ENCODE peak calls at places on chromosomes 6 and 20, in six cellular contexts. T, Y, F, V, K and H are unnamed samples.

GRCh38 chr6:106117579-106117978 is 31.4 kb downstream of the PRDM1 start:
- DNase-seq in T (no peak), Y (no peak), F (no peak), V (no peak), K (no peak), H (no peak)

GRCh38 chr6:14598017-14598864 is 480.7 kb downstream of the CD83 start:
- DNase-seq in T (no peak), Y (no peak), F (no peak), V (no peak), K (no peak), H (no peak)

GRCh38 chr20:18272451-18272850 is 15.9 kb upstream of the ZNF133 start:
- DNase-seq in T (peak; percentile 37), Y (no peak), F (peak; percentile 73), V (no peak), K (no peak), H (no peak)

GRCh38 chr20:61520761-61521460 is 268.9 kb downstream of the CDH4 start:
- DNase-seq in T (no peak), Y (no peak), F (no peak), V (no peak), K (no peak), H (peak; percentile 89)

GRCh38 chr6:91288741-91289140 is 701.9 kb upstream of the MAP3K7 start:
- DNase-seq in T (no peak), Y (no peak), F (no peak), V (no peak), K (no peak), H (no peak)

GRCh38 chr6:1014431-1014807 is 297.5 kb upstream of the FOXQ1 start:
- DNase-seq in T (no peak), Y (no peak), F (no peak), V (no peak), K (no peak), H (no peak)

GRCh38 chr6:159093608-159094443 is 49.0 kb upstream of the TAGAP start:
- DNase-seq in T (no peak), Y (no peak), F (no peak), V (no peak), K (peak; percentile 22), H (no peak)

GRCh38 chr20:24871429-24872213 is 77.4 kb upstream of the CST7 start:
- DNase-seq in T (no peak), Y (no peak), F (no peak), V (no peak), K (no peak), H (no peak)

GRCh38 chr6:160678744-160679401 is 14.8 kb upstream of the LPA start:
- DNase-seq in T (no peak), Y (no peak), F (no peak), V (no peak), K (no peak), H (no peak)

GRCh38 chr6:161031721-161032495 is 40.3 kb downstream of the MAP3K4 start:
- DNase-seq in T (no peak), Y (no peak), F (peak; percentile 18), V (no peak), K (no peak), H (peak; percentile 68)

GRCh38 chr6:12592634-12593033 is 123.9 kb upstream of the PHACTR1 start:
- DNase-seq in T (peak; percentile 64), Y (no peak), F (no peak), V (no peak), K (no peak), H (no peak)

GRCh38 chr20:6008254-6008653 is 45.6 kb downstream of the LRRN4 start:
- DNase-seq in T (peak; percentile 78), Y (no peak), F (peak; percentile 86), V (no peak), K (no peak), H (peak; percentile 92)

GRCh38 chr20:35773154-35773751 is 1.4 kb downstream of the PHF20 start:
- DNase-seq in T (peak; percentile 12), Y (peak; percentile 36), F (no peak), V (no peak), K (no peak), H (peak; percentile 24)

GRCh38 chr6:39669117-39669690 is 56.0 kb downstream of the KIF6 start:
- DNase-seq in T (no peak), Y (no peak), F (peak; percentile 30), V (no peak), K (no peak), H (peak; percentile 44)

GRCh38 chr20:20786428-20786827 is 74.0 kb upstream of the RALGAPA2 start:
- DNase-seq in T (no peak), Y (no peak), F (no peak), V (no peak), K (no peak), H (no peak)

GRCh38 chr6:100622907-100623692 is 158.4 kb upstream of the SIM1 start:
- DNase-seq in T (no peak), Y (no peak), F (no peak), V (no peak), K (no peak), H (peak; percentile 76)

GRCh38 chr6:137233561-137234504 is 14.6 kb upstream of the IFNGR1 start:
- DNase-seq in T (peak; percentile 83), Y (no peak), F (peak; percentile 58), V (no peak), K (no peak), H (peak; percentile 91)

GRCh38 chr6:169249057-169249456 is 4.6 kb downstream of the THBS2 start:
- DNase-seq in T (no peak), Y (no peak), F (no peak), V (no peak), K (no peak), H (no peak)

GRCh38 chr6:9710574-9710973 is 704.3 kb downstream of the TFAP2A start:
- DNase-seq in T (peak; percentile 19), Y (no peak), F (no peak), V (no peak), K (no peak), H (no peak)

GRCh38 chr6:148967546-148967945 is 220.7 kb downstream of the UST start:
- DNase-seq in T (no peak), Y (no peak), F (no peak), V (no peak), K (no peak), H (no peak)

GRCh38 chr6:131917763-131918649 is 33.2 kb downstream of the CCN2 start:
- DNase-seq in T (no peak), Y (no peak), F (no peak), V (no peak), K (no peak), H (no peak)

GRCh38 chr20:2470051-2470431 is 548 bp downstream of the SNRPB start:
- DNase-seq in T (peak; percentile 59), Y (peak; percentile 12), F (peak; percentile 65), V (no peak), K (no peak), H (peak; percentile 55)

GRCh38 chr6:41239467-41240159 is 11.5 kb downstream of the TREML4 start:
- DNase-seq in T (no peak), Y (no peak), F (no peak), V (no peak), K (peak; percentile 76), H (no peak)

GRCh38 chr6:157708239-157708638 is 114.8 kb upstream of the SNX9 start:
- DNase-seq in T (no peak), Y (no peak), F (no peak), V (no peak), K (no peak), H (no peak)

DNA sequence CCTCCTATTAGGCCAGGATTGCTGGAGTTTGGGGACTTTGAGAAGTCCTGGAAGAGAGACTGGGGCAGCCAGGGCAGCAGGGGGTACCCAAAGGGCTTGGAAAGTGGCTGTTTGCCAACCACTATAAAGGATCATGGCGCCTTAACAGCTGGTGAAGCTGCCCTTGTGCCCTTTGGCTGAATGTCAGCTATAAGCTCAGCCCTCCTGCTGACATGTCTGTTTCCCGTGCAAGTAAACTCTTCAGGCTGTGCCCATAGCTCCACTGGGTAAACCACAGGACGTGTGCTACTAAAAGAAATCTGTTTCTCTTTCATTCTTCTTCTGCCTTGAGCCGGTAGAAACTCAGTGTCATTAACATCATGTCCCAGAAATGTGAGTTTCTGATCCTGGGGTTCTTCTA is 97.3 kb downstream of the CAP2 start:
- DNase-seq in T (no peak), Y (no peak), F (no peak), V (no peak), K (peak; percentile 30), H (no peak)
- TF ChIP-seq RAD21 in T (no peak), Y (no peak), F (no peak), V (no peak), K (no peak), H (no peak)

DNA sequence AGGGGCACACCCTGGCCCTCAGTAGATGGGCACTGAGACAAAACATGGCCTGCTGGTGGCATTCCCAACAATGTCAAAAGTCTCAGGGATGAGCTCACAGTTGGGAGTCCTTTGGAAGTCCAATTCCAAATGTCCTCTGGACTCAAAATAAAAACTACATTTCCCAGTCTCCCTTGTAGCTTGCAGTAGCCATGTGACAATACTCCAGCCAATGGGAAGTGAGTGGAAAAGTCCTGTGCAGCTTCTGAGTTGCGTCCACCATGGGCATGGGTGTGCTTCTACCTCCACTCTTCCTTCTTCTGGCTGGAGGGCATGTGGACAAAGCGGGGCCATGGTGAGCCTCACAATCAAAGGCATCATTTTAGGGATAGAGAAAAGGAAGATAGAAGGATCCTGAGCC is 5.8 kb upstream of the ADAM33 start:
- DNase-seq in T (peak; percentile 69), Y (no peak), F (peak; percentile 44), V (peak; percentile 39), K (no peak), H (peak; percentile 63)
- TF ChIP-seq CEBPB in T (no peak), Y (no peak), F (no peak), V (no peak), K (no peak), H (no peak)

DNA sequence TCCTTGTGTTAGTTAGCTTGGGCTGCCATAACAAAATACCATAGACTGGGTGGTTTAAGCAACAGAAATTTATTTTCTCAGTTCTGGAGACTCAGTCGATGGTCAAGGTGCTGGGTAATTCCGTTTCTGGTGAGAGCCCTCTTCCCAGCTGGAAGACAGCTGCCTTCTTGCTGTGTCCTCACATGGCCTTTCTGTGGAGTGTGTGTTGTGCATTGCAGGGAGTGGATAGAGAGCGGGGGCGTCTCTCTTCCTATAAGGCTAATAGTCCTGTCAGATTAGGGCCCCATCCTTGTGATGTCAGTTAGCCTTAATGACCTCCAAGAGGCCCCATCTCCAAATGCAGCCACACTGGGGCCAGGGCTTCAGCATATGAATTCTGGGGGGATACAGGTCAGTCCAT is 19.2 kb downstream of the CHMP4B start:
- DNase-seq in T (no peak), Y (no peak), F (no peak), V (no peak), K (no peak), H (peak; percentile 46)
- H3K4me1 ChIP-seq in T (peaks cover 18% of the 10 kb centered on the region), Y (peaks cover 9% of the 10 kb centered on the region), F (peaks cover 41% of the 10 kb centered on the region), V (no peaks in the 10 kb centered on the region), K (peaks cover 6% of the 10 kb centered on the region), H (peaks cover 30% of the 10 kb centered on the region)

GRCh38 chr20:63084563-63084927 is 77.8 kb upstream of the BHLHE23 start:
- DNase-seq in T (no peak), Y (no peak), F (no peak), V (no peak), K (peak; percentile 35), H (no peak)
- TF ChIP-seq RAD21 in T (no peak), Y (no peak), F (no peak), V (no peak), K (no peak), H (no peak)